ENCODE peak calls at places on chromosomes 12 and 14, in nine cellular contexts. One of them, this sample, is unnamed.

GRCh38 chr12:88207921-88208640 is 66.0 kb downstream of the TMTC3 start:
- DNase-seq in A549: no peak
- DNase-seq in tibial nerve: peak
- DNase-seq in right lobe of liver: no peak
- DNase-seq in transverse colon: no peak
- DNase-seq in IMR-90: peak
- DNase-seq in thyroid gland: no peak
- DNase-seq in HCT116: no peak
- DNase-seq in adrenal gland: no peak
- DNase-seq in this sample: peak

GRCh38 chr12:9751204-9752144 is 9.2 kb downstream of the CD69 start:
- DNase-seq in A549: peak
- DNase-seq in tibial nerve: no peak
- DNase-seq in right lobe of liver: no peak
- DNase-seq in transverse colon: no peak
- DNase-seq in IMR-90: peak
- DNase-seq in thyroid gland: no peak
- DNase-seq in HCT116: peak
- DNase-seq in adrenal gland: no peak
- DNase-seq in this sample: no peak

GRCh38 chr12:97194551-97194950 is 268.1 kb upstream of the RMST start:
- DNase-seq in A549: no peak
- DNase-seq in tibial nerve: no peak
- DNase-seq in right lobe of liver: no peak
- DNase-seq in transverse colon: no peak
- DNase-seq in IMR-90: no peak
- DNase-seq in thyroid gland: no peak
- DNase-seq in HCT116: no peak
- DNase-seq in adrenal gland: no peak
- DNase-seq in this sample: no peak

GRCh38 chr12:9081667-9082243 is 34.0 kb downstream of the A2M start:
- DNase-seq in A549: no peak
- DNase-seq in tibial nerve: no peak
- DNase-seq in right lobe of liver: no peak
- DNase-seq in transverse colon: no peak
- DNase-seq in IMR-90: no peak
- DNase-seq in thyroid gland: no peak
- DNase-seq in HCT116: no peak
- DNase-seq in adrenal gland: no peak
- DNase-seq in this sample: no peak

GRCh38 chr12:72522411-72522810 is 250.2 kb downstream of the TRHDE start:
- DNase-seq in A549: no peak
- DNase-seq in tibial nerve: no peak
- DNase-seq in right lobe of liver: no peak
- DNase-seq in transverse colon: no peak
- DNase-seq in IMR-90: peak
- DNase-seq in thyroid gland: no peak
- DNase-seq in HCT116: no peak
- DNase-seq in adrenal gland: no peak
- DNase-seq in this sample: no peak

GRCh38 chr14:24259282-24260025 is 3.5 kb downstream of the TGM1 start:
- DNase-seq in A549: no peak
- DNase-seq in tibial nerve: no peak
- DNase-seq in right lobe of liver: no peak
- DNase-seq in transverse colon: no peak
- DNase-seq in IMR-90: no peak
- DNase-seq in thyroid gland: peak
- DNase-seq in HCT116: no peak
- DNase-seq in adrenal gland: no peak
- DNase-seq in this sample: no peak

GRCh38 chr12:48003226-48004038 is 844 bp downstream of the COL2A1 start:
- DNase-seq in A549: peak
- DNase-seq in tibial nerve: no peak
- DNase-seq in right lobe of liver: no peak
- DNase-seq in transverse colon: no peak
- DNase-seq in IMR-90: no peak
- DNase-seq in thyroid gland: no peak
- DNase-seq in HCT116: no peak
- DNase-seq in adrenal gland: no peak
- DNase-seq in this sample: peak

GRCh38 chr14:91105673-91106072 is 8.2 kb upstream of the DGLUCY start:
- DNase-seq in A549: no peak
- DNase-seq in tibial nerve: no peak
- DNase-seq in right lobe of liver: no peak
- DNase-seq in transverse colon: no peak
- DNase-seq in IMR-90: peak
- DNase-seq in thyroid gland: no peak
- DNase-seq in HCT116: no peak
- DNase-seq in adrenal gland: no peak
- DNase-seq in this sample: no peak

GRCh38 chr12:104669057-104669770 is 212.5 kb downstream of the CHST11 start:
- DNase-seq in A549: no peak
- DNase-seq in tibial nerve: no peak
- DNase-seq in right lobe of liver: no peak
- DNase-seq in transverse colon: peak
- DNase-seq in IMR-90: no peak
- DNase-seq in thyroid gland: peak
- DNase-seq in HCT116: no peak
- DNase-seq in adrenal gland: peak
- DNase-seq in this sample: peak

GRCh38 chr14:55968741-55969140 is 149.5 kb upstream of the PELI2 start:
- DNase-seq in A549: no peak
- DNase-seq in tibial nerve: no peak
- DNase-seq in right lobe of liver: no peak
- DNase-seq in transverse colon: no peak
- DNase-seq in IMR-90: no peak
- DNase-seq in thyroid gland: no peak
- DNase-seq in HCT116: no peak
- DNase-seq in adrenal gland: no peak
- DNase-seq in this sample: no peak

GRCh38 chr12:38906482-38907170 is 1.2 kb upstream of the CPNE8 start:
- DNase-seq in A549: peak
- DNase-seq in tibial nerve: peak
- DNase-seq in right lobe of liver: peak
- DNase-seq in transverse colon: peak
- DNase-seq in IMR-90: no peak
- DNase-seq in thyroid gland: peak
- DNase-seq in HCT116: peak
- DNase-seq in adrenal gland: peak
- DNase-seq in this sample: peak

GRCh38 chr14:65302571-65303184 is 109.9 kb upstream of the FUT8 start:
- DNase-seq in A549: no peak
- DNase-seq in tibial nerve: no peak
- DNase-seq in right lobe of liver: no peak
- DNase-seq in transverse colon: peak
- DNase-seq in IMR-90: no peak
- DNase-seq in thyroid gland: peak
- DNase-seq in HCT116: no peak
- DNase-seq in adrenal gland: no peak
- DNase-seq in this sample: no peak

GRCh38 chr12:120830052-120830940 is 73.9 kb downstream of the SPPL3 start:
- DNase-seq in A549: no peak
- DNase-seq in tibial nerve: no peak
- DNase-seq in right lobe of liver: no peak
- DNase-seq in transverse colon: no peak
- DNase-seq in IMR-90: peak
- DNase-seq in thyroid gland: no peak
- DNase-seq in HCT116: no peak
- DNase-seq in adrenal gland: no peak
- DNase-seq in this sample: no peak

GRCh38 chr14:83485591-83485990 is 1951.9 kb upstream of the SEL1L start:
- DNase-seq in A549: no peak
- DNase-seq in tibial nerve: no peak
- DNase-seq in right lobe of liver: no peak
- DNase-seq in transverse colon: no peak
- DNase-seq in IMR-90: peak
- DNase-seq in thyroid gland: no peak
- DNase-seq in HCT116: no peak
- DNase-seq in adrenal gland: no peak
- DNase-seq in this sample: no peak

GRCh38 chr12:47547077-47547476 is 158.8 kb downstream of the RPAP3 start:
- DNase-seq in A549: no peak
- DNase-seq in tibial nerve: no peak
- DNase-seq in right lobe of liver: no peak
- DNase-seq in transverse colon: no peak
- DNase-seq in IMR-90: peak
- DNase-seq in thyroid gland: no peak
- DNase-seq in HCT116: no peak
- DNase-seq in adrenal gland: no peak
- DNase-seq in this sample: no peak

DNA sequence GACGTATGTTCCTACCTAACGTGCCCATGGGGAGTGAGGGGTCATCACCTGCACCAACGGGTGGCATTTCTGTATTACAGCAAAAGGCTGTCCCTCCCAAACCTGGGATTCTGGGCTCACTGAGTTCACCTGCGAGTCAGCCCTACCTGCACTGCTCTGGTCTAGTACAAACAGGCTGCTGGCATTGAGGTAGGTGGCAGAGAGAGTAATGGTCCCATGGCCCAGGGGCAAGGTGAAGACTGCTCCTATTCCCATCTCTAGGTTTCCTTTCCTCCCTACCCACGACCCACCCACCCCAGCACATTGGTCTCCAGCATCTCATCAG is 421 bp downstream of the SUOX start:
- DNase-seq in A549: no peak
- DNase-seq in tibial nerve: no peak
- DNase-seq in right lobe of liver: no peak
- DNase-seq in transverse colon: no peak
- DNase-seq in IMR-90: no peak
- DNase-seq in thyroid gland: peak
- DNase-seq in HCT116: no peak
- DNase-seq in adrenal gland: no peak
- DNase-seq in this sample: peak
- TF ChIP-seq POLR2A in A549: no peak
- TF ChIP-seq POLR2A in tibial nerve: no peak
- TF ChIP-seq POLR2A in right lobe of liver: no peak
- TF ChIP-seq POLR2A in transverse colon: no peak
- TF ChIP-seq POLR2A in IMR-90: no peak
- TF ChIP-seq POLR2A in thyroid gland: no peak
- TF ChIP-seq POLR2A in HCT116: no peak
- TF ChIP-seq POLR2A in adrenal gland: no peak
- TF ChIP-seq POLR2A in this sample: no peak

GRCh38 chr14:73455294-73455693 is 3.1 kb downstream of the NUMB start:
- DNase-seq in A549: no peak
- DNase-seq in tibial nerve: no peak
- DNase-seq in right lobe of liver: no peak
- DNase-seq in transverse colon: no peak
- DNase-seq in IMR-90: no peak
- DNase-seq in thyroid gland: no peak
- DNase-seq in HCT116: no peak
- DNase-seq in adrenal gland: no peak
- DNase-seq in this sample: peak
- H3K4me3 ChIP-seq in A549: peak
- H3K4me3 ChIP-seq in tibial nerve: no peak
- H3K4me3 ChIP-seq in right lobe of liver: no peak
- H3K4me3 ChIP-seq in transverse colon: no peak
- H3K4me3 ChIP-seq in IMR-90: no peak
- H3K4me3 ChIP-seq in thyroid gland: no peak
- H3K4me3 ChIP-seq in HCT116: no peak
- H3K4me3 ChIP-seq in adrenal gland: no peak
- H3K4me3 ChIP-seq in this sample: peak

DNA sequence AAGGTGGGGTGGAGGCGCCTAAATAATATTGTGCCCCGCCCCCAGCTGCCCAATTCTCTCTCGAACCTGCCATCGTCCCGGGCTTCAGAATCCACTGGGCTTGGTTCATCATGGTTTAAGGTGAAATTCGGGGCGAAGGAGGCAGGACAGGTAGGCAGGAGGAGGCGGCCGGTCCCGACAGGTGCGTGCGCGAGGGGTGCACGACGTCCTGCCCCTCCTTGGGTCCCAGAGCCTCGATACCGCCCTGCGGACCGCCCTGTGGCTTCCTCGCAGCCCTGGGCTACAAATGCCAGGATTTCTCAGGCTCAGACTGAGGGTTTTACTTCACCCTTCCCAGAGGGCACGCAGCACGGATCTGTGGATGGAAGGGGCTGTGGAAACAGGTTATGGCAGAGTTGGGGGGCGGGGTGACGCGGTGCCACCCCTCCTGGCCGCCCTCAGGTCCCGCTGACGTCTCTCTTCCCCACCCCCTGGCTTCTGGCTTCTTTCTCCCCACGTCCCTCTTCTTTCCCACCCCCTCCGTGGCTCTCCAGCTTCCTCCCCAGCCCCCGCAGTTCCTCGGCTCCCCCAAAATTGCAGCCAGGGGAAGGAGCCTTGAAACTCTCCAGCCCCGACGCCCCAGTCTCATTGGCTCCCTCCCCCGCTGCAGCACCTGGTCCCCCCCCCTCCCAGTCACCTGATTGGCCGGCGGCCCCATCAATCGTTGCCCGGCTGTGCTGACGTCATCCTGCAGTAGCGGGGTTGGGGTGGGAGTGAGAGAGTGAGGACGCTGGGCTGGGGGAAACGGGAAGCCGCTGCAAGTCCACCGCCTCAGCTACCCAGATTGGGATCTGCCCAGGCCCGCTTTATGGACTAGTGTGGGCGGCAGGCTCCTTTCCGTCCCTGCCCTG is at the start of gene CLSTN3:
- DNase-seq in A549: no peak
- DNase-seq in tibial nerve: peak
- DNase-seq in right lobe of liver: peak
- DNase-seq in transverse colon: peak
- DNase-seq in IMR-90: peak
- DNase-seq in thyroid gland: peak
- DNase-seq in HCT116: no peak
- DNase-seq in adrenal gland: peak
- DNase-seq in this sample: peak
- TF ChIP-seq POLR2A in A549: no peak
- TF ChIP-seq POLR2A in tibial nerve: peak
- TF ChIP-seq POLR2A in right lobe of liver: peak
- TF ChIP-seq POLR2A in transverse colon: no peak
- TF ChIP-seq POLR2A in IMR-90: no peak
- TF ChIP-seq POLR2A in thyroid gland: no peak
- TF ChIP-seq POLR2A in HCT116: no peak
- TF ChIP-seq POLR2A in adrenal gland: no peak
- TF ChIP-seq POLR2A in this sample: peak

DNA sequence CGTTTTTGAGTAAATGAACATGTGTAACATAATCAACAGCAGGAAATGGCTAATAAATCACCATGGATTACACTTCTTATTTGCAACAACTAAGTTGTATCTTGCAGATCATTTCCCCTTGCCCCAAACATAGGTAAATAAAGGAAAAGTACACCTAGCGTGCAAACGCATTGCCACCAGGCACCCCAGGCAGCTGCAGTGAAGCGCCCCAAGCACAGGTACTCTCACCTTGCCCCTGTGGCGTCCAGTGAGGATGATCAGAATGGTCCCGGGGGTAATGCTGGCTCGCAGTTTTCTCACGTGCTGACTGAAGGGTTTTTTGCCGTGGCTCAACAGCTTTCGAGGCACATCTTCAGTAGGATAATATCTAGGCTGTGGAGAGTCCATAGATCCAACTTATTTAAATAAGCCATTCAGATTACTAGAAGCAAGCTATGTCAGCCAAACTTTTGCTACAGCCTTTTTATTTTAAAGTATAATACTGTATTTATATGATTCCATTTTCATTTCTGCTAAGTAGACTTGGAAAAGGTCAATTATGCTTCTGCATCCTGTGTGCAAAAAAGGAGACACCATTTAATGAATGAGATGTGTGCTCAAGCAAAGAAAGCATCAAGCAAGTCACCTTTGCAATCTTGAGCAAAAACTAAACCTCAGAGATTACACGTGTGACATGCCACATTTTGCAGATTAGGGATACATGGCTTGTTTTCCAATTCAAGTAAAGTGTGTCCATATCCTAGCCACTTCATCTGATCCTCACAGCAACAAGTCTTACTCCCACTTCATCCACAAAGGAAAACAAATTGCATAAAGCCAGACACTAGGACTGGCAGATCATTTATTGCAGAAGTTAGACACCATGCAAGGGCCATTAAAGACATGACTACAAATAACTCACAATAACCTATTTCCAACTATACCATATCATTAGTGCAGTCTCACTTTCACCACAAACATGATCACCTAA is 2.6 kb downstream of the RPL6 start:
- DNase-seq in A549: no peak
- DNase-seq in tibial nerve: no peak
- DNase-seq in right lobe of liver: no peak
- DNase-seq in transverse colon: no peak
- DNase-seq in IMR-90: no peak
- DNase-seq in thyroid gland: no peak
- DNase-seq in HCT116: no peak
- DNase-seq in adrenal gland: no peak
- DNase-seq in this sample: no peak
- H3K4me3 ChIP-seq in A549: peak
- H3K4me3 ChIP-seq in tibial nerve: no peak
- H3K4me3 ChIP-seq in right lobe of liver: no peak
- H3K4me3 ChIP-seq in transverse colon: no peak
- H3K4me3 ChIP-seq in IMR-90: no peak
- H3K4me3 ChIP-seq in thyroid gland: no peak
- H3K4me3 ChIP-seq in HCT116: no peak
- H3K4me3 ChIP-seq in adrenal gland: no peak
- H3K4me3 ChIP-seq in this sample: peak